ENCODE peak calls at places on chromosomes 5 and 9, in eight cellular contexts. One of them, this sample, is unnamed.

GRCh38 chr5:161333194-161333880 is 213.2 kb downstream of the GABRB2 start:
- DNase-seq in hepatocyte: no peak
- DNase-seq in A549: no peak
- DNase-seq in HL-60: no peak
- DNase-seq in choroid plexus epithelial cell: no peak
- DNase-seq in transverse colon: no peak
- DNase-seq in epithelial cell of esophagus: no peak
- DNase-seq in adrenal gland: no peak
- DNase-seq in this sample: no peak

GRCh38 chr9:83706703-83707517 is 848 bp downstream of the UBQLN1 start:
- DNase-seq in hepatocyte: peak
- DNase-seq in A549: peak
- DNase-seq in adrenal gland: peak
- DNase-seq in transverse colon: peak
- DNase-seq in epithelial cell of esophagus: peak
- DNase-seq in choroid plexus epithelial cell: peak
- DNase-seq in HL-60: no peak
- DNase-seq in this sample: no peak

GRCh38 chr5:75601996-75602395 is 9.3 kb upstream of the ANKDD1B start:
- DNase-seq in epithelial cell of esophagus: peak
- DNase-seq in A549: peak
- DNase-seq in transverse colon: no peak
- DNase-seq in choroid plexus epithelial cell: peak
- DNase-seq in adrenal gland: no peak
- DNase-seq in HL-60: no peak
- DNase-seq in hepatocyte: no peak
- DNase-seq in this sample: peak

GRCh38 chr9:105067895-105068580 is 140.1 kb upstream of the ABCA1 start:
- DNase-seq in hepatocyte: no peak
- DNase-seq in epithelial cell of esophagus: peak
- DNase-seq in HL-60: no peak
- DNase-seq in choroid plexus epithelial cell: peak
- DNase-seq in A549: peak
- DNase-seq in adrenal gland: no peak
- DNase-seq in transverse colon: no peak
- DNase-seq in this sample: peak

GRCh38 chr9:19310246-19310645 is 69.8 kb downstream of the RPS6 start:
- DNase-seq in transverse colon: no peak
- DNase-seq in A549: no peak
- DNase-seq in HL-60: no peak
- DNase-seq in choroid plexus epithelial cell: no peak
- DNase-seq in epithelial cell of esophagus: no peak
- DNase-seq in hepatocyte: no peak
- DNase-seq in adrenal gland: no peak
- DNase-seq in this sample: no peak

GRCh38 chr9:89902450-89902849 is 297.6 kb downstream of the GADD45G start:
- DNase-seq in A549: no peak
- DNase-seq in epithelial cell of esophagus: no peak
- DNase-seq in adrenal gland: no peak
- DNase-seq in transverse colon: no peak
- DNase-seq in choroid plexus epithelial cell: no peak
- DNase-seq in hepatocyte: no peak
- DNase-seq in HL-60: no peak
- DNase-seq in this sample: no peak

GRCh38 chr5:11064763-11065450 is 303.9 kb upstream of the DAP start:
- DNase-seq in choroid plexus epithelial cell: no peak
- DNase-seq in A549: no peak
- DNase-seq in hepatocyte: no peak
- DNase-seq in adrenal gland: no peak
- DNase-seq in epithelial cell of esophagus: no peak
- DNase-seq in transverse colon: no peak
- DNase-seq in HL-60: no peak
- DNase-seq in this sample: no peak

GRCh38 chr5:117072439-117072838 is 497.8 kb upstream of the SEMA6A start:
- DNase-seq in transverse colon: no peak
- DNase-seq in adrenal gland: no peak
- DNase-seq in HL-60: no peak
- DNase-seq in epithelial cell of esophagus: no peak
- DNase-seq in choroid plexus epithelial cell: no peak
- DNase-seq in hepatocyte: no peak
- DNase-seq in A549: no peak
- DNase-seq in this sample: no peak

GRCh38 chr9:12965303-12965702 is 190.5 kb downstream of the LURAP1L start:
- DNase-seq in transverse colon: no peak
- DNase-seq in A549: no peak
- DNase-seq in choroid plexus epithelial cell: no peak
- DNase-seq in adrenal gland: no peak
- DNase-seq in HL-60: no peak
- DNase-seq in hepatocyte: no peak
- DNase-seq in epithelial cell of esophagus: no peak
- DNase-seq in this sample: no peak

GRCh38 chr5:126808619-126809018 is 31.7 kb downstream of the LMNB1 start:
- DNase-seq in epithelial cell of esophagus: peak
- DNase-seq in adrenal gland: peak
- DNase-seq in A549: peak
- DNase-seq in hepatocyte: peak
- DNase-seq in HL-60: no peak
- DNase-seq in transverse colon: no peak
- DNase-seq in choroid plexus epithelial cell: peak
- DNase-seq in this sample: peak

GRCh38 chr5:55391707-55392106 is 83.9 kb downstream of the MTREX start:
- DNase-seq in HL-60: no peak
- DNase-seq in epithelial cell of esophagus: no peak
- DNase-seq in adrenal gland: no peak
- DNase-seq in transverse colon: no peak
- DNase-seq in choroid plexus epithelial cell: no peak
- DNase-seq in hepatocyte: no peak
- DNase-seq in A549: no peak
- DNase-seq in this sample: no peak

GRCh38 chr9:89528131-89528530 is 30.2 kb upstream of the SEMA4D start:
- DNase-seq in A549: no peak
- DNase-seq in transverse colon: no peak
- DNase-seq in HL-60: no peak
- DNase-seq in choroid plexus epithelial cell: no peak
- DNase-seq in hepatocyte: no peak
- DNase-seq in epithelial cell of esophagus: no peak
- DNase-seq in adrenal gland: no peak
- DNase-seq in this sample: no peak

GRCh38 chr5:175460126-175460525 is 16.1 kb upstream of the DRD1 start:
- DNase-seq in transverse colon: no peak
- DNase-seq in A549: peak
- DNase-seq in HL-60: no peak
- DNase-seq in hepatocyte: peak
- DNase-seq in adrenal gland: no peak
- DNase-seq in epithelial cell of esophagus: peak
- DNase-seq in choroid plexus epithelial cell: peak
- DNase-seq in this sample: peak

GRCh38 chr5:79081779-79082178 is 12.2 kb downstream of the BHMT2 start:
- DNase-seq in adrenal gland: no peak
- DNase-seq in transverse colon: no peak
- DNase-seq in choroid plexus epithelial cell: no peak
- DNase-seq in epithelial cell of esophagus: peak
- DNase-seq in hepatocyte: no peak
- DNase-seq in HL-60: no peak
- DNase-seq in A549: no peak
- DNase-seq in this sample: peak

GRCh38 chr5:65923339-65923738 is 3.0 kb upstream of the ERBIN start:
- DNase-seq in choroid plexus epithelial cell: no peak
- DNase-seq in epithelial cell of esophagus: no peak
- DNase-seq in transverse colon: no peak
- DNase-seq in A549: no peak
- DNase-seq in adrenal gland: no peak
- DNase-seq in HL-60: no peak
- DNase-seq in hepatocyte: peak
- DNase-seq in this sample: no peak

GRCh38 chr5:91384671-91385430 is 1.7 kb upstream of the ARRDC3 start:
- DNase-seq in adrenal gland: peak
- DNase-seq in hepatocyte: peak
- DNase-seq in transverse colon: peak
- DNase-seq in epithelial cell of esophagus: peak
- DNase-seq in HL-60: peak
- DNase-seq in choroid plexus epithelial cell: peak
- DNase-seq in A549: peak
- DNase-seq in this sample: peak

GRCh38 chr9:109963079-109963478 is 183.1 kb downstream of the PALM2AKAP2 start:
- DNase-seq in adrenal gland: no peak
- DNase-seq in epithelial cell of esophagus: no peak
- DNase-seq in A549: no peak
- DNase-seq in choroid plexus epithelial cell: no peak
- DNase-seq in transverse colon: no peak
- DNase-seq in HL-60: no peak
- DNase-seq in hepatocyte: no peak
- DNase-seq in this sample: no peak

GRCh38 chr5:64635056-64635686 is 55.1 kb upstream of the SHISAL2B start:
- DNase-seq in transverse colon: no peak
- DNase-seq in epithelial cell of esophagus: peak
- DNase-seq in A549: peak
- DNase-seq in hepatocyte: peak
- DNase-seq in HL-60: no peak
- DNase-seq in choroid plexus epithelial cell: peak
- DNase-seq in adrenal gland: no peak
- DNase-seq in this sample: peak

GRCh38 chr5:50606179-50606578 is 60.3 kb upstream of the PARP8 start:
- DNase-seq in A549: no peak
- DNase-seq in transverse colon: no peak
- DNase-seq in epithelial cell of esophagus: peak
- DNase-seq in hepatocyte: no peak
- DNase-seq in choroid plexus epithelial cell: no peak
- DNase-seq in HL-60: no peak
- DNase-seq in adrenal gland: no peak
- DNase-seq in this sample: peak

GRCh38 chr5:83407931-83408330 is 63.6 kb upstream of the VCAN start:
- DNase-seq in transverse colon: no peak
- DNase-seq in epithelial cell of esophagus: no peak
- DNase-seq in adrenal gland: no peak
- DNase-seq in A549: no peak
- DNase-seq in HL-60: no peak
- DNase-seq in hepatocyte: no peak
- DNase-seq in choroid plexus epithelial cell: no peak
- DNase-seq in this sample: no peak

GRCh38 chr5:84437673-84438315 is 53.1 kb upstream of the EDIL3 start:
- DNase-seq in hepatocyte: no peak
- DNase-seq in epithelial cell of esophagus: peak
- DNase-seq in A549: peak
- DNase-seq in choroid plexus epithelial cell: peak
- DNase-seq in adrenal gland: no peak
- DNase-seq in HL-60: no peak
- DNase-seq in transverse colon: no peak
- DNase-seq in this sample: peak

GRCh38 chr5:454936-455335 is 12.0 kb downstream of the EXOC3 start:
- DNase-seq in epithelial cell of esophagus: no peak
- DNase-seq in HL-60: no peak
- DNase-seq in adrenal gland: no peak
- DNase-seq in hepatocyte: no peak
- DNase-seq in choroid plexus epithelial cell: no peak
- DNase-seq in A549: no peak
- DNase-seq in transverse colon: peak
- DNase-seq in this sample: no peak

GRCh38 chr5:34923694-34924461 is 5.5 kb upstream of the DNAJC21 start:
- DNase-seq in epithelial cell of esophagus: peak
- DNase-seq in choroid plexus epithelial cell: peak
- DNase-seq in hepatocyte: peak
- DNase-seq in HL-60: peak
- DNase-seq in adrenal gland: peak
- DNase-seq in A549: peak
- DNase-seq in transverse colon: no peak
- DNase-seq in this sample: peak

GRCh38 chr5:174831985-174832384 is 107.6 kb downstream of the MSX2 start:
- DNase-seq in choroid plexus epithelial cell: no peak
- DNase-seq in hepatocyte: no peak
- DNase-seq in epithelial cell of esophagus: no peak
- DNase-seq in adrenal gland: no peak
- DNase-seq in A549: no peak
- DNase-seq in HL-60: no peak
- DNase-seq in transverse colon: no peak
- DNase-seq in this sample: no peak

GRCh38 chr5:119270121-119270565 is 85.7 kb upstream of the TNFAIP8 start:
- DNase-seq in HL-60: no peak
- DNase-seq in transverse colon: no peak
- DNase-seq in hepatocyte: no peak
- DNase-seq in A549: no peak
- DNase-seq in adrenal gland: no peak
- DNase-seq in choroid plexus epithelial cell: no peak
- DNase-seq in epithelial cell of esophagus: no peak
- DNase-seq in this sample: peak
- H3K4me3 ChIP-seq in HL-60: peak
- H3K4me3 ChIP-seq in transverse colon: no peak
- H3K4me3 ChIP-seq in hepatocyte: no peak
- H3K4me3 ChIP-seq in A549: peak
- H3K4me3 ChIP-seq in adrenal gland: no peak
- H3K4me3 ChIP-seq in choroid plexus epithelial cell: no peak
- H3K4me3 ChIP-seq in epithelial cell of esophagus: no peak
- H3K4me3 ChIP-seq in this sample: no peak

GRCh38 chr9:134962065-134962997 is 44.6 kb upstream of the FCN1 start:
- DNase-seq in HL-60: no peak
- DNase-seq in A549: no peak
- DNase-seq in transverse colon: no peak
- DNase-seq in choroid plexus epithelial cell: peak
- DNase-seq in epithelial cell of esophagus: no peak
- DNase-seq in hepatocyte: no peak
- DNase-seq in adrenal gland: no peak
- DNase-seq in this sample: no peak
- TF ChIP-seq CTCF in HL-60: no peak
- TF ChIP-seq CTCF in A549: no peak
- TF ChIP-seq CTCF in transverse colon: no peak
- TF ChIP-seq CTCF in choroid plexus epithelial cell: no peak
- TF ChIP-seq CTCF in epithelial cell of esophagus: no peak
- TF ChIP-seq CTCF in hepatocyte: no peak
- TF ChIP-seq CTCF in adrenal gland: no peak
- TF ChIP-seq CTCF in this sample: no peak

GRCh38 chr9:35105571-35106342 is 2.8 kb upstream of the STOML2 start:
- DNase-seq in HL-60: no peak
- DNase-seq in A549: no peak
- DNase-seq in adrenal gland: no peak
- DNase-seq in hepatocyte: no peak
- DNase-seq in choroid plexus epithelial cell: no peak
- DNase-seq in epithelial cell of esophagus: no peak
- DNase-seq in transverse colon: no peak
- DNase-seq in this sample: no peak
- H3K4me3 ChIP-seq in HL-60: no peak
- H3K4me3 ChIP-seq in A549: no peak
- H3K4me3 ChIP-seq in adrenal gland: no peak
- H3K4me3 ChIP-seq in hepatocyte: no peak
- H3K4me3 ChIP-seq in choroid plexus epithelial cell: no peak
- H3K4me3 ChIP-seq in epithelial cell of esophagus: no peak
- H3K4me3 ChIP-seq in transverse colon: no peak
- H3K4me3 ChIP-seq in this sample: no peak

DNA sequence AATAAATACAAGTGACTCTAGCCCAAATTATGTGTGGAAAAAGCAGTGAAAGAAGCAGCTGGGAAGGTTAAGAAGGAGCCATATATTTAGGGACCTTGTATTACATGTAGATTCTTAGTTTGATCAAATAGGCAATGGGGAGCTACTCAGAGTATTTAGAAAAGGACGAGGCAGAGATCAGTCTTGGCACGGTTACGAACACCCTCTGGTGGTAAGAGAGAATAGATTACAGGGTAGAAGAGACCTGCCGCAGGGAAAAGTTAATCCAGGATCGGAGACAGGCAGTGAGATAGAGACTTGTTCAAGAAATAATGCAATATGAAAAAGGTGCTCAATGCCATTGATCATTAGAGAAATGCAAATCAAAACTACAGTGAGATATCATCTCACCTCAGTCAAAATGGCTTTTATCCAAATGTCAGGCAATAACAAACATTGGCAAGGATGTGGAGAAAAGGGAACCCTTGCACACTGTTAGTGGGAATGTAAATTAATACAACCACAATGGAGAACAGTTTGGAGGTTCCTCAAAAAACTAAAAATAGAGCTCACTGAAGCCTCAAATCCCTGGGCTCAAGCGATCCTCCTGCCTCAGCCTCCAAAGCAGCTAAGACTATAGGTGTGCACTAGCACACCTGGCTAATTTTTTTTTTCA is 12.0 kb downstream of the INIP start:
- DNase-seq in choroid plexus epithelial cell: peak
- DNase-seq in hepatocyte: peak
- DNase-seq in HL-60: no peak
- DNase-seq in adrenal gland: peak
- DNase-seq in transverse colon: no peak
- DNase-seq in A549: peak
- DNase-seq in epithelial cell of esophagus: peak
- DNase-seq in this sample: peak
- TF ChIP-seq CTCF in choroid plexus epithelial cell: peak
- TF ChIP-seq CTCF in hepatocyte: peak
- TF ChIP-seq CTCF in HL-60: no peak
- TF ChIP-seq CTCF in adrenal gland: peak
- TF ChIP-seq CTCF in transverse colon: peak
- TF ChIP-seq CTCF in A549: peak
- TF ChIP-seq CTCF in epithelial cell of esophagus: peak
- TF ChIP-seq CTCF in this sample: peak

This sample was measured in bronchial epithelial cell.